ENCODE peak calls at places on chromosomes 12 and 14, in nine cellular contexts. B is IMR-90, W is tibial nerve, L is GM06990, G is lung, Q is thoracic aorta, X is brain microvascular endothelial cell, Y is cardiac muscle cell, H is MM.1S. U is an unnamed sample. For H3K36me3, the result is how much of the 10 kb centered on the place peaks cover.

GRCh38 chr12:50924439-50925341 is 27.7 kb upstream of the HIGD1C start:
- DNase-seq in L (peak), G (peak), Q (peak), H (peak), B (peak), X (peak), W (peak), Y (peak), U (peak)

GRCh38 chr12:119598159-119598558 is 4.6 kb downstream of the TMEM233 start:
- DNase-seq in X (no peak), L (no peak), G (no peak), H (no peak), Q (no peak), B (no peak), W (no peak), Y (no peak), U (no peak)

GRCh38 chr14:61470261-61470953 is 149.0 kb downstream of the PRKCH start:
- DNase-seq in W (no peak), G (peak), Q (no peak), L (no peak), Y (no peak), B (peak), X (peak), H (no peak), U (peak)

GRCh38 chr14:72610831-72611200 is 283.1 kb downstream of the DPF3 start:
- DNase-seq in B (no peak), X (no peak), G (no peak), W (no peak), L (no peak), H (no peak), Q (no peak), Y (no peak), U (no peak)

GRCh38 chr12:123160801-123161487 is 10.1 kb upstream of the PITPNM2 start:
- DNase-seq in H (no peak), B (peak), Q (no peak), L (no peak), X (no peak), W (no peak), G (no peak), Y (no peak), U (no peak)

GRCh38 chr12:46669720-46670119 is 156.1 kb downstream of the SLC38A4 start:
- DNase-seq in G (no peak), Q (no peak), W (no peak), L (no peak), H (no peak), B (no peak), X (no peak), Y (no peak), U (no peak)

GRCh38 chr12:3493225-3494049 is 2.4 kb downstream of the PRMT8 start:
- DNase-seq in Q (no peak), W (no peak), B (no peak), L (no peak), Y (peak), G (no peak), X (no peak), H (no peak), U (no peak)

GRCh38 chr12:107243316-107243715 is 150.0 kb upstream of the CRY1 start:
- DNase-seq in W (no peak), X (no peak), Q (no peak), G (no peak), L (no peak), H (no peak), B (no peak), Y (no peak), U (no peak)

GRCh38 chr12:110012137-110012536 is 12.9 kb downstream of the ANKRD13A start:
- DNase-seq in G (peak), Y (no peak), W (no peak), B (no peak), X (no peak), L (no peak), H (peak), Q (no peak), U (no peak)

GRCh38 chr14:69582829-69583228 is 8.2 kb upstream of the CCDC177 start:
- DNase-seq in B (no peak), H (no peak), Y (no peak), X (no peak), W (no peak), L (no peak), Q (no peak), G (no peak), U (no peak)

GRCh38 chr12:71552728-71553501 is 110.7 kb downstream of the ZFC3H1 start:
- DNase-seq in H (no peak), L (no peak), W (no peak), Q (no peak), G (no peak), B (no peak), Y (no peak), X (no peak), U (no peak)

GRCh38 chr12:71548906-71549305 is 109.3 kb downstream of the LGR5 start:
- DNase-seq in G (no peak), B (no peak), X (no peak), L (no peak), H (no peak), W (no peak), Y (no peak), Q (no peak), U (no peak)

GRCh38 chr12:71556471-71556870 is 107.2 kb downstream of the ZFC3H1 start:
- DNase-seq in B (no peak), G (no peak), Q (no peak), X (no peak), L (no peak), H (no peak), W (no peak), Y (no peak), U (no peak)

GRCh38 chr12:71546322-71546861 is 106.8 kb downstream of the LGR5 start:
- DNase-seq in B (no peak), W (no peak), Y (no peak), Q (no peak), X (no peak), G (no peak), L (no peak), H (no peak), U (no peak)

GRCh38 chr12:71551529-71551928 is 111.9 kb downstream of the LGR5 start:
- DNase-seq in H (no peak), Y (no peak), Q (no peak), B (peak), G (no peak), L (no peak), X (no peak), W (no peak), U (no peak)
- TF ChIP-seq CTCF in H (no peak), Y (peak), Q (peak), B (peak), G (no peak), L (peak), X (peak), W (no peak), U (peak)

DNA sequence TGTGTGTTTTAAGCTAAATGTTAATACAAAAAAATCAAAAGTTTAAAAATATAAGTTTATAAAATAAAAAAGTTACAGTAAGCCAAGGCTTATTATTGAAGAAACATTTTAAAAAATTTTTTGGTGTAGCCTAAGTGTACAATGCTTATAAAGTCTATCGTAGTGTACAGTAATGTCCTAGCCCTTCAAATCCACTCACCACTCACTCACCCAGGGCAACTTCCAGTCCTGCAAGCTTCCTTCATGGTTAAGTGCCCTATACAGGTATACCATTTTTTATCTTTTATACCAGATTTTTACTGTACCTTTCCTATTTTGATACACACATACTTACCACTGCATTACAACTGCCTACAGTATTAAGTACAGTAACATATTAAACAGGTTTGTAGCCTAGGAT is 11.9 kb downstream of the UBE2N start:
- DNase-seq in X (no peak), B (no peak), W (no peak), H (no peak), L (no peak), G (no peak), Q (no peak), Y (no peak), U (no peak)
- H3K36me3 ChIP-seq in X (under half), B (under half), W (under half), H (under half), L (under half), G (under half), Q (under half), Y (under half), U (under half)

DNA sequence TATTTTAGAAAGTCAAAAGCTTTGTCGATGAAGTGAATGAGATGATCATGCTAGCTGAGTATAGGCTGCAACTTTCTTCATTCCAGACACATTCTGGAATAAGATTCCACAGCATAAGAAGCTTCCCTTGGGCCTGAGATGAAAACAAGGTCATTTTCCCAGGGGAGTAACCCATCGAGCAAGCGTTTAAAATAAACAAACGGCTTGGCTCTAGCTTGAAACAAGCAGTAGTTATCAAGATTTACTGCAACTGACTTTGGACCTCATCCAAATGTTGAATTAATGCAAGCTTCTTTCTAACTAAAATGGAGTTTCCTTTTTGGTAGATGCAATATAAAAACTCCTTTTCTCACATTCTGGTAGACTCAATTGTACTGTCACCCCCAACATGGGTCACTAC is 23.0 kb downstream of the KCNJ8 start:
- DNase-seq in Q (no peak), H (no peak), X (peak), L (no peak), G (no peak), W (no peak), Y (no peak), B (peak), U (peak)
- H3K4me3 ChIP-seq in Q (no peak), H (no peak), X (no peak), L (no peak), G (no peak), W (no peak), Y (no peak), B (no peak), U (no peak)

GRCh38 chr12:45431153-45431552 is 215.3 kb downstream of the ANO6 start:
- DNase-seq in G (no peak), W (no peak), L (no peak), Y (no peak), H (no peak), B (no peak), Q (no peak), X (no peak), U (no peak)
- TF ChIP-seq CTCF in G (no peak), W (no peak), L (no peak), Y (no peak), H (no peak), B (no peak), Q (no peak), X (no peak), U (no peak)

DNA sequence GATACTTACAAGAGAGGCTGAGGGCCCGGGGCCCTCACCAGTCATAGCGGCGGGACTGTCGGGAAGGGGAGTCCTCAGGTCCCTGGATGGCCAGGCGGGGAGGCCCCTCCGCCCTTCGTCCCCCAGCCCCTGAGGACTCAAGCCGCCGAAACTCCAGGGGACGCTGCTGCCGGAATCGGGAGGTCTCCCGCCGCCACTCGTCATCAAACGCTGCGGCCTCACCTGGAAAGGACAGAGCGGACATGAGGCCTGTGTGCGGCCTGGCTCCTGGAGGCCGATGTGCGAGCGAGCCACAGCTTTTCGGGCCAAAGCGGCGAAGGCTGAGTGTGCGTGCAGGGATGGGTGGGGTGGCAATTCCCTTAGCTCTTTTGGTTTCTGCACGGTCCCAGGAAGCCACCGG is 4.2 kb downstream of the MLF2 start:
- DNase-seq in X (no peak), W (no peak), B (no peak), Y (no peak), Q (no peak), H (no peak), L (no peak), G (no peak), U (no peak)
- H3K36me3 ChIP-seq in X (half or more), W (half or more), B (half or more), Y (half or more), Q (under half), H (under half), L (under half), G (under half), U (under half)

DNA sequence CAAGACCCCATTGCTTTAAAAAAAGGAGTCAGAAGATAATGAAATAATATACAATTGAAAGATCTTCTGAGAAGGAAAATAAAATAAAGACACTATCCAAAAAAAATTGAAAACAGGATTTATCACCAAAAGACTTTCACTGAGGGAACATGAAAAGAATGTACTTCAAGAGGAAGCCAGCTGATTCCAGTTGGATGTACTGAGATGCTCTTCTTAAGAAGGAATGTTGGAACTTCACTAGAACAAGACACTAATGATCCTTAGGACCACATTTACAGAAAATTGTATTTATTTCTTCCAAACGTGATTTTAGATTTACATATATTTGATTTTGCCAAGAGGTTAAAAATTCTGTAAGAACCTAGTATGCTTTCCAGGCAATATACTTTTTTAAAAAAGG is 65.6 kb upstream of the CNOT2 start:
- DNase-seq in Q (no peak), H (no peak), W (no peak), X (no peak), B (no peak), L (no peak), G (no peak), Y (no peak), U (no peak)
- H3K4me3 ChIP-seq in Q (no peak), H (no peak), W (no peak), X (no peak), B (no peak), L (no peak), G (no peak), Y (no peak), U (no peak)

GRCh38 chr14:104977681-104978647 is at the start of gene AHNAK2:
- DNase-seq in H (no peak), B (peak), G (peak), X (peak), L (peak), Y (peak), Q (no peak), W (no peak), U (no peak)
- TF ChIP-seq CTCF in H (no peak), B (no peak), G (no peak), X (no peak), L (no peak), Y (no peak), Q (no peak), W (no peak), U (no peak)

GRCh38 chr12:57622293-57623245 is 10.4 kb downstream of the B4GALNT1 start:
- DNase-seq in Y (no peak), L (no peak), W (no peak), B (no peak), Q (no peak), X (no peak), G (no peak), H (no peak), U (no peak)
- H3K36me3 ChIP-seq in Y (under half), L (under half), W (under half), B (under half), Q (under half), X (under half), G (under half), H (under half), U (under half)

GRCh38 chr14:103138483-103139370 is 15.5 kb downstream of the TNFAIP2 start:
- DNase-seq in X (no peak), Y (no peak), B (no peak), H (no peak), G (no peak), W (no peak), L (no peak), Q (no peak), U (no peak)
- H3K4me3 ChIP-seq in X (no peak), Y (no peak), B (no peak), H (no peak), G (no peak), W (peak), L (no peak), Q (peak), U (no peak)

U was measured in BJ.